ENCODE peak calls at places on chromosomes 13 and 19, in six cellular contexts. A is upper lobe of left lung, R is HepG2, J is A549, B is K562, T is GM12878. E is an unnamed sample.

GRCh38 chr19:19250196-19250801 is 22.8 kb downstream of the TM6SF2 start:
- ATAC-seq in A (no peak), R (peak), J (no peak), B (no peak), T (no peak), E (no peak)

GRCh38 chr19:7554990-7555864 is 19.7 kb downstream of the PNPLA6 start:
- ATAC-seq in A (peak), R (no peak), J (peak), B (peak), T (no peak), E (no peak)

GRCh38 chr19:52211926-52212571 is 22.2 kb downstream of the PPP2R1A start:
- ATAC-seq in A (no peak), R (no peak), J (no peak), B (no peak), T (no peak), E (no peak)

GRCh38 chr19:6263306-6264076 is 16.3 kb downstream of the MLLT1 start:
- ATAC-seq in A (no peak), R (no peak), J (no peak), B (no peak), T (no peak), E (no peak)

GRCh38 chr13:77697208-77698103 is at the start of gene SLAIN1:
- ATAC-seq in A (peak), R (peak), J (peak), B (peak), T (peak), E (peak)

GRCh38 chr19:3479819-3480215 is 508 bp downstream of the SMIM24 start:
- ATAC-seq in A (no peak), R (peak), J (peak), B (peak), T (peak), E (no peak)

GRCh38 chr19:47093841-47094240 is 19.7 kb downstream of the ZC3H4 start:
- ATAC-seq in A (no peak), R (no peak), J (no peak), B (no peak), T (no peak), E (no peak)

GRCh38 chr13:46543307-46543706 is 9.7 kb upstream of the LRCH1 start:
- ATAC-seq in A (no peak), R (no peak), J (no peak), B (no peak), T (peak), E (no peak)

GRCh38 chr13:101763191-101763590 is 310.7 kb downstream of the ITGBL1 start:
- ATAC-seq in A (no peak), R (no peak), J (no peak), B (no peak), T (no peak), E (no peak)

GRCh38 chr19:56087647-56088346 is 33.3 kb downstream of the ZNF787 start:
- ATAC-seq in A (no peak), R (no peak), J (no peak), B (no peak), T (no peak), E (no peak)

GRCh38 chr13:66359910-66360552 is 870.1 kb downstream of the PCDH9 start:
- ATAC-seq in A (no peak), R (no peak), J (no peak), B (no peak), T (peak), E (no peak)

GRCh38 chr13:71871180-71871754 is 4.3 kb upstream of the DACH1 start:
- ATAC-seq in A (no peak), R (no peak), J (no peak), B (no peak), T (no peak), E (no peak)

GRCh38 chr13:23433171-23434153 is at the start of gene SACS:
- ATAC-seq in A (peak), R (peak), J (peak), B (peak), T (peak), E (peak)

GRCh38 chr13:53200498-53201453 is 172.2 kb downstream of the OLFM4 start:
- ATAC-seq in A (peak), R (no peak), J (no peak), B (no peak), T (no peak), E (peak)

GRCh38 chr13:67084066-67084465 is 146.1 kb downstream of the PCDH9 start:
- ATAC-seq in A (no peak), R (no peak), J (no peak), B (no peak), T (no peak), E (no peak)

GRCh38 chr13:57636811-57637210 is 5.3 kb downstream of the PCDH17 start:
- ATAC-seq in A (no peak), R (no peak), J (no peak), B (no peak), T (no peak), E (no peak)

GRCh38 chr13:109140777-109141354 is 511.5 kb downstream of the MYO16 start:
- ATAC-seq in A (no peak), R (no peak), J (no peak), B (no peak), T (no peak), E (peak)

GRCh38 chr19:52211203-52211602 is 21.4 kb downstream of the PPP2R1A start:
- ATAC-seq in A (no peak), R (no peak), J (no peak), B (no peak), T (no peak), E (no peak)

GRCh38 chr19:41205995-41206394 is 13.0 kb downstream of the CYP2S1 start:
- ATAC-seq in A (no peak), R (no peak), J (peak), B (no peak), T (peak), E (no peak)

GRCh38 chr13:75364131-75364713 is 117.7 kb downstream of the TBC1D4 start:
- ATAC-seq in A (no peak), R (peak), J (no peak), B (no peak), T (no peak), E (no peak)

GRCh38 chr13:76735641-76736040 is 150.6 kb downstream of the KCTD12 start:
- ATAC-seq in A (no peak), R (no peak), J (no peak), B (no peak), T (peak), E (no peak)

GRCh38 chr13:24982333-24982999 is 113.5 kb upstream of the PABPC3 start:
- ATAC-seq in A (peak), R (no peak), J (no peak), B (no peak), T (no peak), E (peak)

GRCh38 chr19:12825259-12826131 is 8.9 kb downstream of the RTBDN start:
- ATAC-seq in A (no peak), R (peak), J (peak), B (peak), T (peak), E (no peak)

GRCh38 chr13:68551701-68552522 is 1321.8 kb upstream of the PCDH9 start:
- ATAC-seq in A (no peak), R (peak), J (no peak), B (peak), T (peak), E (no peak)

GRCh38 chr13:40672310-40673060 is 6.0 kb upstream of the FOXO1 start:
- ATAC-seq in A (peak), R (peak), J (peak), B (peak), T (no peak), E (no peak)

GRCh38 chr19:7340959-7341837 is 7.5 kb upstream of the ARHGEF18 start:
- ATAC-seq in A (peak), R (peak), J (peak), B (peak), T (peak), E (peak)

GRCh38 chr19:8371011-8371804 is 7.3 kb downstream of the ANGPTL4 start:
- ATAC-seq in A (no peak), R (no peak), J (peak), B (peak), T (no peak), E (no peak)

GRCh38 chr13:36382030-36382429 is 35.8 kb upstream of the SPART start:
- ATAC-seq in A (no peak), R (no peak), J (no peak), B (no peak), T (peak), E (no peak)
- TF ChIP-seq EP300 in A (no peak), R (no peak), J (no peak), B (no peak), T (no peak), E (no peak)

DNA sequence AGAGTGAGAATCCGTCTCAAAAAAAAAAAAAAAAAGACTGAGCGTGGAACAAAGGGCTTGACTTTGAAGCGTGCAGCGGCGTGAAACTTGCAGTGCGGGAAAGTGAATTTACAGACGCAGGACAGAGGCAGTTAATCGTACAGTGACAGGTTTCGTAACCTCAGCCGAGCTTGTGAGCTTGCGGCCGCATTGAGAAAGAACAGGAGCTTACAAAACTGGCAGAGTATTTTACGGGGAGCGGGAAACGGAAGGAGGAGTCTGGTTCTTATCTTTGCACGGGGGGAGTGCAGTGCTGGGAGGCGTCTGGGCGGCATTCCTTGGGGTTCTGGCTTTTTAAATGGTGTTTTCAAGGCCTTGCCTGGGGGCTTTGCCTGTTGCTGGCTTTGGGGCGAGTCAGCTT is 6.0 kb upstream of the BSG start:
- ATAC-seq in A (peak), R (peak), J (no peak), B (peak), T (no peak), E (peak)
- TF ChIP-seq EP300 in A (no peak), R (peak), J (no peak), B (peak), T (no peak), E (no peak)

DNA sequence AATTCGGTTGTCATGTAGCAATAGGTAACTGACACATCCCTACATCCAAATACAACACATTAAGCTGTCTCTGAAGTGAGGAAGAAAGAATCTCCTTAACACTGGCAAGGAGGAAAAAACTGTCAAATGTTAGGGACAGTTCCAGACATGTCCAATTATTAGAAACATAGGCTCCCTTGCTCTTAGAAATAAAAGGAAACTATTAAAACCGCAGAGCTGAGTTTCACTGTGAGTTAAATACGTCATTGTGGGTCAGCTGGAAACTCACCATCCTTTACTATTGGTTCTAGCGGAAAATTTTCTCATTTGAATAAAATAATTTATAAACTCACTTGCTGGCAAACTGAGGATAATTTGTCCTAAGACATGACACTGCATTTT is 40.7 kb downstream of the STARD13 start:
- ATAC-seq in A (no peak), R (no peak), J (no peak), B (no peak), T (peak), E (no peak)
- TF ChIP-seq EP300 in A (no peak), R (no peak), J (no peak), B (no peak), T (no peak), E (no peak)

GRCh38 chr19:16258440-16258903 is 60.8 kb downstream of the AP1M1 start:
- ATAC-seq in A (peak), R (no peak), J (no peak), B (peak), T (no peak), E (peak)
- TF ChIP-seq EP300 in A (peak), R (no peak), J (no peak), B (peak), T (no peak), E (peak)

GRCh38 chr13:30618938-30619289 is 1.2 kb downstream of the USPL1 start:
- ATAC-seq in A (no peak), R (no peak), J (no peak), B (no peak), T (no peak), E (no peak)

GRCh38 chr13:30618186-30618937 is 642 bp downstream of the USPL1 start:
- ATAC-seq in A (no peak), R (peak), J (peak), B (peak), T (peak), E (no peak)

GRCh38 chr13:30616927-30617314 is 799 bp upstream of the USPL1 start:
- ATAC-seq in A (peak), R (peak), J (peak), B (peak), T (peak), E (peak)

GRCh38 chr13:30615851-30616311 is 1.8 kb upstream of the USPL1 start:
- ATAC-seq in A (no peak), R (no peak), J (no peak), B (no peak), T (no peak), E (no peak)

GRCh38 chr13:30617315-30618185 is at the start of gene USPL1:
- ATAC-seq in A (peak), R (peak), J (peak), B (peak), T (peak), E (peak)
- TF ChIP-seq EP300 in A (peak), R (peak), J (no peak), B (no peak), T (peak), E (no peak)

DNA sequence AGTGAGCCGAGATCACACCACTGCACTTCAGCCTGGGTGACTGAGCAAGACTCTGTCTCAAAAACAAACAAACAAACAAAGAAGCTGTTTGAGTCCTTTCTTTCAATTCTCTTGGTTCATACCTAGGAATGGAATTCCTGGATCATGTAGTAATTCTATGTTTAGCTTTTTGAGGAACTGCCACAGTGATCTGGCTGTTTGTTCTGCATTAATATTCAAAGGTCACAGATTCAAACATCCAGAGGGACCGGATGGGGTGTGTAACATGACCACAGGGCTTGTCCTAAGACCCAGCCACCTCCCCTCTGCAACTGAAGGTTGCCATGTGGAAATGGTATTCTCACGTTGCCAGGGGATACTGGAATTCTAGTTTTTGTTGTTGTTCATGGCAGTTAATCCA is 10.2 kb downstream of the COLGALT1 start:
- ATAC-seq in A (no peak), R (no peak), J (peak), B (no peak), T (no peak), E (no peak)
- TF ChIP-seq EP300 in A (no peak), R (no peak), J (no peak), B (no peak), T (no peak), E (no peak)

GRCh38 chr13:113446488-113446854 is 6.8 kb downstream of the ADPRHL1 start:
- ATAC-seq in A (no peak), R (no peak), J (no peak), B (no peak), T (no peak), E (no peak)

GRCh38 chr13:113447596-113447995 is 5.7 kb downstream of the ADPRHL1 start:
- ATAC-seq in A (no peak), R (no peak), J (no peak), B (no peak), T (no peak), E (no peak)

GRCh38 chr13:113449693-113450347 is 3.5 kb downstream of the ADPRHL1 start:
- ATAC-seq in A (no peak), R (peak), J (no peak), B (no peak), T (no peak), E (no peak)

GRCh38 chr13:113448545-113448884 is 4.8 kb downstream of the ADPRHL1 start:
- ATAC-seq in A (peak), R (peak), J (peak), B (peak), T (no peak), E (peak)

DNA sequence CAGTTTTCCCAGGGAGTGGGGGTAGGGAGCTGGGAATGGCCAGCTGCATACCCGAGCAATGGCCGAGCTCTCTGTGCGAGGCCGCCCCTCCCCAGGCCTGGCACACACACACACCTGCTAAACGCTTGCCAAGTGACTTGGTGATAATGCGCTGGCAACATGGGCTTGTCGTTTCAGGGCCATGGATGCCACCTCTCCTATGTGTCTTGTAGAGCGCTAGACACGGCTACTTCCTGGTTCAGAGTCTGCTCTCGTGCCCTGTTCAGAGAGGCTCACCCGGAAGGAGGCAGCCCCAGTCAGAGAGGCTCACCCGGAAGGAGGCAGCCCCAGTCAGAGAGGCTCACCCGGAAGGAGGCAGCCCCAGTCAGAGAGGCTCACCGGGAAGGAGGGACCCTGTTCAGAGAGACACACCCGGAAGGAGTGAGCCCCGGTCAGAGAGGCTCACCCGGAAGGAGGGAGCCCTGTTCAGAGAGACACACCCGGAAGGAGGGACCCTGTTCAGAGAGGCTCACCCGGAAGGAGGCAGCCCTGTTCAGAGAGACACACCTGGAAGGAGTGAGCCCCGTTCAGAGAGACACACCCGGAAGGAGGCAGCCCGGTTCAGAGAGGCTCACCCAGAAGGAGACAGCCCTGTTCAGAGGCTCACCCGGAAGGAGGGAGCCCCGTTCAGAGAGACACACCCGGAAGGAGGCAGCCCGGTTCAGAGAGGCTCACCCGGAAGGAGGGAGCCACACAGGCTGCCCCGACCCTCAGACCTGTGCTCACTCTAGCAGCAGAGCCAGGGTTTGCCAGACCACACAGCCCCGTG is 4.2 kb downstream of the ADPRHL1 start:
- ATAC-seq in A (peak), R (peak), J (peak), B (peak), T (peak), E (peak)
- TF ChIP-seq EP300 in A (no peak), R (peak), J (no peak), B (peak), T (no peak), E (no peak)

DNA sequence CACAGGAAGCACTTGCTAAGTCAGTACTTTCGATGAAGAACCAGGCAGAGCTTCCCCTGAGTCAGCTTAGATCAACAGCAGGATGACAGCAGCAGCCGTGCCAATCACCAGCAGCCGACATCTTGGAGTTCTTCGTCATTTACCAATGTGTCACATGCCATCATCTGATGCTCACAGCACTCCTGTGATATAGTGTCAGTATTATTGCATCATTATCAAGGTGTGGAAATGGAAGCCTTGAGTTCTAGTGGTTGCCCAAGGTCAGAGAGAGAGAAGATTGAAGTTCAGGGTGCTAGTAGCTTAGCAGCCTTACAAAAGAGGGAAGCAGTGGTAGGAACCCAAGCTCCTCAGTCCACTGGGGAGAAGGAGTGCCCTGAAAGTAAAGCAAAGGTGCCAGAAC is 331.5 kb downstream of the ZNF536 start:
- ATAC-seq in A (no peak), R (no peak), J (no peak), B (no peak), T (no peak), E (no peak)
- TF ChIP-seq EP300 in A (no peak), R (no peak), J (no peak), B (no peak), T (no peak), E (no peak)

GRCh38 chr19:48469056-48469881 is at the start of gene CYTH2:
- ATAC-seq in A (peak), R (peak), J (peak), B (peak), T (peak), E (peak)
- TF ChIP-seq EP300 in A (no peak), R (no peak), J (no peak), B (no peak), T (no peak), E (no peak)

GRCh38 chr13:74290324-74290773 is 156.1 kb upstream of the KLF12 start:
- ATAC-seq in A (peak), R (no peak), J (peak), B (no peak), T (peak), E (peak)
- TF ChIP-seq EP300 in A (no peak), R (no peak), J (no peak), B (no peak), T (no peak), E (no peak)